ENCODE peak calls at places on chromosomes 12 and 14, in five cellular contexts. One of them, this sample, is unnamed.

GRCh38 chr12:53499261-53500118 is at the start of gene MAP3K12:
- DNase-seq in HepG2: no peak
- DNase-seq in WTC11: peak; percentile 73
- DNase-seq in H1: no peak
- DNase-seq in GM12878: no peak
- DNase-seq in this sample: peak; percentile 76

GRCh38 chr14:69069020-69069421 is 83.9 kb downstream of the DCAF5 start:
- DNase-seq in HepG2: no peak
- DNase-seq in WTC11: no peak
- DNase-seq in H1: no peak
- DNase-seq in GM12878: no peak
- DNase-seq in this sample: peak; percentile 19

GRCh38 chr12:42382013-42382696 is 56.2 kb downstream of the PPHLN1 start:
- DNase-seq in HepG2: no peak
- DNase-seq in WTC11: no peak
- DNase-seq in H1: no peak
- DNase-seq in GM12878: no peak
- DNase-seq in this sample: no peak

GRCh38 chr14:95695051-95695450 is 8.8 kb downstream of the TCL1B start:
- DNase-seq in HepG2: no peak
- DNase-seq in WTC11: no peak
- DNase-seq in H1: no peak
- DNase-seq in GM12878: no peak
- DNase-seq in this sample: no peak

GRCh38 chr14:61227893-61228591 is 53.1 kb downstream of the TMEM30B start:
- DNase-seq in HepG2: no peak
- DNase-seq in WTC11: no peak
- DNase-seq in H1: no peak
- DNase-seq in GM12878: no peak
- DNase-seq in this sample: no peak

GRCh38 chr12:46269429-46270241 is 792 bp upstream of the SLC38A1 start:
- DNase-seq in HepG2: no peak
- DNase-seq in WTC11: peak; percentile 36
- DNase-seq in H1: no peak
- DNase-seq in GM12878: no peak
- DNase-seq in this sample: no peak

GRCh38 chr14:70782361-70782760 is 27.0 kb downstream of the MAP3K9 start:
- DNase-seq in HepG2: no peak
- DNase-seq in WTC11: no peak
- DNase-seq in H1: no peak
- DNase-seq in GM12878: no peak
- DNase-seq in this sample: no peak

GRCh38 chr12:90253674-90254181 is 545.1 kb upstream of the ATP2B1 start:
- DNase-seq in HepG2: no peak
- DNase-seq in WTC11: peak; percentile 17
- DNase-seq in H1: no peak
- DNase-seq in GM12878: peak; percentile 59
- DNase-seq in this sample: no peak

GRCh38 chr12:114412307-114412706 is 6.4 kb upstream of the TBX5 start:
- DNase-seq in HepG2: no peak
- DNase-seq in WTC11: no peak
- DNase-seq in H1: no peak
- DNase-seq in GM12878: no peak
- DNase-seq in this sample: no peak

GRCh38 chr12:23510484-23510883 is 439.0 kb downstream of the SOX5 start:
- DNase-seq in HepG2: no peak
- DNase-seq in WTC11: no peak
- DNase-seq in H1: no peak
- DNase-seq in GM12878: no peak
- DNase-seq in this sample: no peak

GRCh38 chr12:112839386-112839972 is 47.9 kb downstream of the RPH3A start:
- DNase-seq in HepG2: peak; percentile 85
- DNase-seq in WTC11: no peak
- DNase-seq in H1: no peak
- DNase-seq in GM12878: no peak
- DNase-seq in this sample: no peak

GRCh38 chr12:108332791-108333382 is 6.2 kb downstream of the CMKLR1 start:
- DNase-seq in HepG2: no peak
- DNase-seq in WTC11: no peak
- DNase-seq in H1: no peak
- DNase-seq in GM12878: no peak
- DNase-seq in this sample: no peak

GRCh38 chr12:114984641-114985041 is 300.7 kb upstream of the TBX3 start:
- DNase-seq in HepG2: no peak
- DNase-seq in WTC11: no peak
- DNase-seq in H1: no peak
- DNase-seq in GM12878: no peak
- DNase-seq in this sample: no peak

GRCh38 chr14:103121846-103122577 is 1.2 kb upstream of the TNFAIP2 start:
- DNase-seq in HepG2: peak; percentile 74
- DNase-seq in WTC11: no peak
- DNase-seq in H1: no peak
- DNase-seq in GM12878: no peak
- DNase-seq in this sample: peak; percentile 64

GRCh38 chr12:20212658-20213387 is 155.5 kb upstream of the PDE3A start:
- DNase-seq in HepG2: no peak
- DNase-seq in WTC11: peak; percentile 56
- DNase-seq in H1: peak; percentile 69
- DNase-seq in GM12878: no peak
- DNase-seq in this sample: no peak

GRCh38 chr12:117167769-117168168 is 22.5 kb downstream of the FBXO21 start:
- DNase-seq in HepG2: no peak
- DNase-seq in WTC11: no peak
- DNase-seq in H1: no peak
- DNase-seq in GM12878: no peak
- DNase-seq in this sample: no peak

GRCh38 chr14:52044791-52045522 is 23.9 kb downstream of the NID2 start:
- DNase-seq in HepG2: no peak
- DNase-seq in WTC11: no peak
- DNase-seq in H1: no peak
- DNase-seq in GM12878: no peak
- DNase-seq in this sample: no peak
- TF ChIP-seq ATF2 in HepG2: no peak
- TF ChIP-seq ATF2 in WTC11: no peak
- TF ChIP-seq ATF2 in H1: no peak
- TF ChIP-seq ATF2 in GM12878: no peak
- TF ChIP-seq ATF2 in this sample: no peak

GRCh38 chr14:104422301-104423223 is 157.0 kb upstream of the C14orf180 start:
- DNase-seq in HepG2: no peak
- DNase-seq in WTC11: no peak
- DNase-seq in H1: no peak
- DNase-seq in GM12878: no peak
- DNase-seq in this sample: no peak
- TF ChIP-seq ATF2 in HepG2: no peak
- TF ChIP-seq ATF2 in WTC11: no peak
- TF ChIP-seq ATF2 in H1: no peak
- TF ChIP-seq ATF2 in GM12878: no peak
- TF ChIP-seq ATF2 in this sample: no peak

DNA sequence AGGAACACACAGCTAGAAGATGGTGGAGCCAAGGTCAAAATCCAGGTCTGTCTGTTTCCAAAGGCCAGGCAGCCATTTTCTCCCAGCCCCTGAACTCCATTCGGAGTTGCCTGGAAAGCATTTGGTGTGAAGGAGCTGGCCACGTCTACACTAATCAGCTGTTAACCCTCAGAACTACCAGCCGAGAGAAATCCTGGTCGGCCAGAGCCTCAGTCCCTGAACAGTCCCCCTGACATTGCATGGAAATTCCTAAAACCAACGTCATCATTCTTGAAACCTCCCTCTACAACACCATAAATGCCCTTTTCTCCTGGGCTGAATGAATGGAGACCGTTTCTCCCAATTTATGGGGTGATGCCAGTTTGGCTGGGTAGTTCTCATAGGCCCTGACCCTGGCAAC is 245.6 kb downstream of the SLC41A2 start:
- DNase-seq in HepG2: no peak
- DNase-seq in WTC11: no peak
- DNase-seq in H1: no peak
- DNase-seq in GM12878: no peak
- DNase-seq in this sample: no peak
- TF ChIP-seq ATF2 in HepG2: no peak
- TF ChIP-seq ATF2 in WTC11: no peak
- TF ChIP-seq ATF2 in H1: no peak
- TF ChIP-seq ATF2 in GM12878: no peak
- TF ChIP-seq ATF2 in this sample: no peak

DNA sequence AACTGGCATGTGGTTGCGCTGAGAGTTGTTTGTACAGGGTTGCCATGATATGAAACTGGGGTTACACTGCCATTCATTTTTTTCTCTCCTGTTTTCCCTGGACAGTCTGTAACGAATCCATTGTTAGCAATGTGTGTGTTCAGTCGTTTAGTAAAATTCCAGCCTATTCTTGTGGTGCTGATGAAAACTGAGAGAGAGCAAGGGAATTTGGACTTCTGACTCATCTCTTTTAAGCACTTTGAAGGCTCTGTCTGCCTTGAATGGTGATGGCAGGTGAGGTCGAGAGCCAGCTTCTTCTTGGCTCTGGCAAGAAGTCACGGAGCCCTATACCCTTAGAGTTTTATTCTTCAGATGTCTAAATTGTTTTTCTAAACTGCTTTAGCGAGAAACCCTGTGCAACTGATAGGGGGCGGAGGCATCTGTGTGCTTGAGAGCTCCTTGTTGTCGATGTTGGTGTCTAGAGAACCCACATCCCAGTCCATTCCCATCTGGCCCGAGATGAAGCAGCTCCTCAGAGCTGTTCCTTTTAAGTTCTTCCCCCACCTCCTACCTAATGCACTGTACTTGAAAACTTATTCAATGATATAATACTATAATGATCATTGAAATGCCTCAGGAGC is 204.4 kb downstream of the TMX1 start:
- DNase-seq in HepG2: no peak
- DNase-seq in WTC11: no peak
- DNase-seq in H1: no peak
- DNase-seq in GM12878: no peak
- DNase-seq in this sample: no peak
- TF ChIP-seq ATF2 in HepG2: no peak
- TF ChIP-seq ATF2 in WTC11: no peak
- TF ChIP-seq ATF2 in H1: no peak
- TF ChIP-seq ATF2 in GM12878: no peak
- TF ChIP-seq ATF2 in this sample: no peak

DNA sequence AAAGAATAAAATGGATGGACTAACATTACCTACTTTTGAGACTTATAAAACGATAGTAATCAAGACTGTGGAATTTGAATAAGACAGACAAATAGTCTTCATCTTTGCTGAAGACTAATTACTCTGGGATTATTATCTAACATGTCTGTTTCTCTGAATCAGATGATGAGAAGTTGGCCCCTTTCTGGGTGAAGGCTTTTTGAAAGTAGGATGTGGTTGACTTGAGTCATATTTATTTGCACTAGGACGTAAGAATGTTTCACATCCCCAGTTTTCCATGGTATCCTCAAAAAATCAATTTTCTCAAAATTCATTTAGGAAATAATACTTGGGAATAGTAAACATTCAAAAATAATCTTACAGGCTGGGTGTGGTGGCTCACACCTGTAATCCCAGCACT is 31.8 kb downstream of the PKP2 start:
- DNase-seq in HepG2: no peak
- DNase-seq in WTC11: no peak
- DNase-seq in H1: no peak
- DNase-seq in GM12878: no peak
- DNase-seq in this sample: no peak
- TF ChIP-seq ATF2 in HepG2: no peak
- TF ChIP-seq ATF2 in WTC11: no peak
- TF ChIP-seq ATF2 in H1: no peak
- TF ChIP-seq ATF2 in GM12878: no peak
- TF ChIP-seq ATF2 in this sample: no peak

DNA sequence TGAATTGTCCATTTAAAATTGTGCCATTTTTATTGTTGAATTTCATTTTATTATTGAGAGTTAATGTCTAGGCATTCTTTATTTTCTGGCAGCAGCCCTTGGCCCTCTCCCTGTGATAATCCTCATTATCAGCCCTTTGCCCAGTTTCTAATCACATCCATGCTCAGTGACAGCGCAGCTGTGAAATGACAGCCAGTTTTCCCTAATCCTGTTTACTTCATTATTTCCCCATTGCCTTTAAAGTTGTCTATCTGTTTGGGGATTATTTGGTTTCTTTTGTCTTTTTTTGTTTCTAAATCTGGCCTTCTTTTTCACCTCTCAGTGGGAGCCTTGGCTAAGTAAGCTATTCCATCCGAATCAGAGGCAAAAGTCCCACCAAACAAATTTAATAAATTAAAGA is 476.9 kb downstream of the SLC6A15 start:
- DNase-seq in HepG2: no peak
- DNase-seq in WTC11: no peak
- DNase-seq in H1: no peak
- DNase-seq in GM12878: no peak
- DNase-seq in this sample: no peak
- TF ChIP-seq ATF2 in HepG2: no peak
- TF ChIP-seq ATF2 in WTC11: no peak
- TF ChIP-seq ATF2 in H1: no peak
- TF ChIP-seq ATF2 in GM12878: no peak
- TF ChIP-seq ATF2 in this sample: no peak

DNA sequence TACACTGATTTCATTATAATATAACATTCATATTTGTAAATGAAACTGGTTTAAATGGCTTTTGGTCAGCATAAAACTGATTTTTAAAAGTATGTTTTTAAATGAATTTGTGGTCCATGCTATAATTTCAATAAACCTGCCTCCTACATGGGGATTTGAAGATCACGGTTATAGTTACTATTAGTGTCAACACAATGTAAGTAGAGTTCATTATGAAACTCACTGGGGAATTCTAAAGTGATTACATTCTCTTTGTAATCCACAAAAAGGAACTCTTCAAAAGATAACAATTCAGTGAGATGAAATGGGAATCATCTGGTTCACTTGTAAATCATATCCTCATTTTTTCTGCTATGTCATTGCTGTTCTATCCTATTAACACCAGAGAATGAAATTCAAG is 204.5 kb upstream of the G2E3 start:
- DNase-seq in HepG2: no peak
- DNase-seq in WTC11: no peak
- DNase-seq in H1: no peak
- DNase-seq in GM12878: no peak
- DNase-seq in this sample: no peak
- TF ChIP-seq ATF2 in HepG2: no peak
- TF ChIP-seq ATF2 in WTC11: no peak
- TF ChIP-seq ATF2 in H1: no peak
- TF ChIP-seq ATF2 in GM12878: no peak
- TF ChIP-seq ATF2 in this sample: no peak

DNA sequence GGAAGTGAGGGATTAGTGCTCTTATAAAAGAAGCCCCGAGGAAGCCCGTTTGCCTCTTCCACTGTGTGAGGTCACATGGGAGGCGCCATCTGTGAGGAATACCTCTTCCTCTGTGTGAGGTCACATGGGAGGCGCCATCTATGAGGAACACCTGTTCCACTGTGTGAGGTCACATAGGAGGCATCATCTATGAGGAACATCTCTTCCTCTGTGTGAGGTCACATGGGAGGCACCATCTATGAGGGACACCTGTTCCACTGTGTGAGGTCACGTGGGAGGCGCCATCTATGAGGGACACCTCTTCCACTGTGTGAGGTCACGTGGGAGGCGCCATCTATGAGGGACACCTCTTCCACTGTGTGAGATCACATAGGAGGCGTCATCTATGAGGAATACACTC is 69.8 kb downstream of the SLC24A4 start:
- DNase-seq in HepG2: no peak
- DNase-seq in WTC11: no peak
- DNase-seq in H1: no peak
- DNase-seq in GM12878: no peak
- DNase-seq in this sample: peak; percentile 3
- TF ChIP-seq ATF2 in HepG2: no peak
- TF ChIP-seq ATF2 in WTC11: no peak
- TF ChIP-seq ATF2 in H1: no peak
- TF ChIP-seq ATF2 in GM12878: no peak
- TF ChIP-seq ATF2 in this sample: no peak

GRCh38 chr12:129641916-129642315 is 261.9 kb downstream of the TMEM132D start:
- DNase-seq in HepG2: no peak
- DNase-seq in WTC11: no peak
- DNase-seq in H1: no peak
- DNase-seq in GM12878: no peak
- DNase-seq in this sample: no peak
- TF ChIP-seq ATF2 in HepG2: no peak
- TF ChIP-seq ATF2 in WTC11: no peak
- TF ChIP-seq ATF2 in H1: no peak
- TF ChIP-seq ATF2 in GM12878: no peak
- TF ChIP-seq ATF2 in this sample: no peak

This sample was measured in K562.